ENCODE peak calls at places on chromosomes 4 and X, in nine cellular contexts. U is adrenal gland, Z is right lobe of liver, K is HepG2, O is stomach, I is HCT116, B is sigmoid colon, V is lower leg skin, F is prostate gland. D is an unnamed sample.

GRCh38 chr4:2068566-2068965 is 9.4 kb downstream of the NAT8L start:
- DNase-seq in U (no peak), Z (peak), K (no peak), O (no peak), I (no peak), B (peak), V (no peak), F (no peak), D (no peak)

GRCh38 chrX:115689931-115690330 is 129.0 kb downstream of the PLS3 start:
- DNase-seq in U (no peak), Z (no peak), K (no peak), O (no peak), I (no peak), B (no peak), V (no peak), F (no peak), D (no peak)

GRCh38 chr4:14184265-14184664 is 556.7 kb upstream of the BOD1L1 start:
- DNase-seq in U (peak), Z (no peak), K (no peak), O (no peak), I (no peak), B (peak), V (no peak), F (no peak), D (no peak)

GRCh38 chr4:7462509-7462971 is 27.8 kb upstream of the PSAPL1 start:
- DNase-seq in U (no peak), Z (no peak), K (peak), O (peak), I (peak), B (no peak), V (no peak), F (peak), D (peak)

GRCh38 chr4:110632506-110633357 is 9.9 kb upstream of the PITX2 start:
- DNase-seq in U (no peak), Z (no peak), K (no peak), O (no peak), I (no peak), B (no peak), V (no peak), F (no peak), D (no peak)

GRCh38 chr4:118865091-118865708 is 23.5 kb upstream of the SYNPO2 start:
- DNase-seq in U (peak), Z (no peak), K (peak), O (peak), I (peak), B (no peak), V (peak), F (peak), D (no peak)

GRCh38 chrX:141341743-141342142 is 99.4 kb upstream of the SPANXC start:
- DNase-seq in U (no peak), Z (no peak), K (no peak), O (no peak), I (no peak), B (no peak), V (no peak), F (no peak), D (no peak)

GRCh38 chrX:17830211-17830610 is 30.9 kb downstream of the RAI2 start:
- DNase-seq in U (no peak), Z (no peak), K (no peak), O (no peak), I (no peak), B (no peak), V (no peak), F (no peak), D (no peak)

GRCh38 chrX:97597954-97598353 is 714.2 kb downstream of the RPA4 start:
- DNase-seq in U (no peak), Z (no peak), K (no peak), O (no peak), I (no peak), B (no peak), V (no peak), F (no peak), D (no peak)

DNA sequence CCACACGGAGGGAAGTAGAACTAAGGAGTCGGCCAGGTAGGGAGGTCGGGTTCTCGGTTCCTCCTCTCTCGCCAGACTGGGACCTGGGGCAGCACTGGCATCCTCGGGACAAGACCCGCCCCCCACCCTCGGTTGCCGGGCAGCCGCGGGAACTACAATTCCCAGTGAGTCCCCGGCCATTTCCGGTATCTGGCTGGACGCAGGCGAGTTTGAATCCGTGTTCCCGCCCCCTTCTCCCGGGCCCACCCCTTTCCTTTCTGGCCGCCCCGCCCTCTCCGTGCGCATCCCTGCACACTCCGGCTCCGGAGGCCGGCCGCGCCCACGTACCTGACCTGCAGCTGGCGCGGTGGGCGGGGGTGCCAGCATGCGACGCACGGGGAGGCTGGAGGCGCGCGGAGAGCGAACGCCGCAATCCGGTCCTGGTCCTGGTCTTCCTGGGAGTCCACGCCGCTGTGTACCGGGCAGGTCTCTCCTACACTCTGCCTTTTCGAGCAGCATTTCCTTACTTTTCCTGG is 10.2 kb upstream of the DLG3 start:
- DNase-seq in U (peak), Z (peak), K (peak), O (peak), I (peak), B (peak), V (peak), F (peak), D (peak)
- TF ChIP-seq POLR2A in U (no peak), Z (no peak), K (peak), O (no peak), I (no peak), B (no peak), V (no peak), F (no peak), D (peak)

GRCh38 chr4:128311659-128312392 is 24.2 kb upstream of the PGRMC2 start:
- DNase-seq in U (no peak), Z (no peak), K (no peak), O (peak), I (no peak), B (no peak), V (no peak), F (peak), D (no peak)
- TF ChIP-seq POLR2A in U (no peak), Z (no peak), K (no peak), O (no peak), I (no peak), B (no peak), V (no peak), F (no peak), D (no peak)

GRCh38 chr4:184733654-184734524 is at the start of gene CENPU:
- DNase-seq in U (peak), Z (peak), K (peak), O (peak), I (peak), B (peak), V (peak), F (peak), D (peak)
- TF ChIP-seq POLR2A in U (peak), Z (peak), K (peak), O (no peak), I (no peak), B (no peak), V (no peak), F (peak), D (peak)

GRCh38 chr4:54091637-54092404 is 8.1 kb upstream of the GSX2 start:
- DNase-seq in U (peak), Z (peak), K (peak), O (peak), I (no peak), B (peak), V (peak), F (peak), D (peak)
- TF ChIP-seq POLR2A in U (no peak), Z (peak), K (no peak), O (no peak), I (no peak), B (no peak), V (no peak), F (no peak), D (peak)

GRCh38 chr4:139084425-139085093 is 69.0 kb downstream of the NOCT start:
- DNase-seq in U (no peak), Z (no peak), K (peak), O (no peak), I (no peak), B (no peak), V (no peak), F (no peak), D (peak)
- TF ChIP-seq POLR2A in U (peak), Z (peak), K (peak), O (no peak), I (no peak), B (no peak), V (no peak), F (no peak), D (no peak)

DNA sequence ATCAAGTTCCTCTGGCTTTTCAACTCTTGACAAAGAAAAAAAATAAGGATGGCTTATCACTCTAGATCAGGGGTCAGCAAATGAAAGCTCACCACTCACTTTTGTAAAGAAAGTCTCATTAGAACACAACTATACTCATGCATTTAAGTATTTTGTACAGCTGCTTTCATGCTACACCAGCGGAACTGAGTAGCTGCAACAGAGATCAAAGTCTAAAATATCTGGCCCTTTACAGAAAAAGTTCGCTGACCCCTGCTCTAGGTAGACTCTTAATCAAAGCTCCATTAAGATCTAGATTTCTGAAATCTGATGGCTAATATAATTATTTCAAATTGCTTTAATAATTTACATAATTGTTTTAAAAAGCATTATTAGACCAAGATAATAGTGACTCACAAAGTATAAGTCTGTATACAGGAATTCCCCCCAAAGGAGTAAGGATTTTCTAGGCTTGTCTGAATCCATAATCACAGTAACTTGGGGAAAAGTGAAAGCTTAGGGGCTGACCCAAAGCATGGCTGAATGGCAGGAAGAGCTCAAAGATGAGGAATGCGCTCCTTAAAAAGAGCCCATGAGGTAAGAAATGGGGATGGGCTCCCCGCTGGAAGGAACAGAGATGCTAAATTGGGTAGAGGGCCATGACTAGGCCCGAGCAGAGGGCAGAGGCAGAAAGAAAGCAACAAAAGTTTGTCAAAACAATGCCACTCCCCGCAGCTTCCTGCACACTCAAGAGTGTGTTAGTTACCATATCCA is 140.3 kb downstream of the SH3KBP1 start:
- DNase-seq in U (no peak), Z (no peak), K (peak), O (no peak), I (no peak), B (no peak), V (no peak), F (no peak), D (no peak)
- TF ChIP-seq POLR2A in U (no peak), Z (no peak), K (no peak), O (no peak), I (no peak), B (no peak), V (no peak), F (no peak), D (no peak)

DNA sequence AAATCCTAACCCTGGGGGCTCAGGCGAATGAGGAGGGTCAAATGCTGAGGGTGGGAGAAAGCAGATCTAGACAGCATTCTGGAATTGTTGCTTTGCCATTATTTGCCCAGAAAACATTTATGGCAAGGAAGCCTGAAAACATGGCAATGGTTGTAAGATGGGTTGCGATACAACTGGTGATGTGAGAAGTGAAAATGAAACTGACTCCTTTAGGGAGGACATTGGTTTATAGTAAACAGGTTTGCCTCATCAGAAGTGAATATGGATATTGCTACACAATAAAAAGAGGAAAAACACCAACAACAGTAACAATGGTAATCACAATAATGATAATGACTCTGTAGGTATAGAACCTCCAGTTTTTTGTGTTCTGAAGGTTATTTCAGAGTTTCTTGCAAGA is 107.0 kb upstream of the TBC1D9 start:
- DNase-seq in U (no peak), Z (no peak), K (no peak), O (no peak), I (no peak), B (no peak), V (no peak), F (no peak), D (no peak)
- TF ChIP-seq POLR2A in U (no peak), Z (no peak), K (no peak), O (no peak), I (no peak), B (no peak), V (no peak), F (no peak), D (no peak)

DNA sequence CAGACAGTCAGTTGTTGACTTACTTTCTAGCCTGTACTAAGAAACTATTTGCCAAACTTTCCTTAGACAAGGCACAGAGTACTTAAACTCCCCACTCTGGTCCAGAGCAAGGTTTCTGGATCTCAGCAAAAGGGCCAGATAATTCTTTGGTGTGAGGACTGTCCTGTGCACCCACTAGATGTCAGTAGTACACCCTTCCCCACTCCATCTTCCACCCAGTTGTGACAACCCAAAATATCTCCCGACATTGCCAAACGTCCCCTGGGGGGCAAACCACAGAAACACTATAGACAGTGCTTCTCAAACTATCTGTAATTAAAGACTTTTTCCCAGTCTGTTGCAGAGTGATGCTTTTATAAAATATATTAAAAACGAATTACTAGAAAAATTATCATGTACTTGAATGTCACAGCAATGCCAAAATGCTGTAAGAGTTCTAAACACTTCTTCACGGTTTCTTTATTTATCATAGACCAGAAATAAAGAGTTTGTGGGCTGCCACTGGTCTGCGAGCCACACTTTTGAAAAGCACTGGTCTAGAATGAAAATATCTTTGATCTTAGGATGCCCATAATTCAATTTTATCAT is 203.5 kb downstream of the PRDM5 start:
- DNase-seq in U (no peak), Z (no peak), K (peak), O (no peak), I (peak), B (no peak), V (no peak), F (no peak), D (no peak)
- TF ChIP-seq POLR2A in U (no peak), Z (no peak), K (no peak), O (no peak), I (no peak), B (no peak), V (no peak), F (no peak), D (no peak)

DNA sequence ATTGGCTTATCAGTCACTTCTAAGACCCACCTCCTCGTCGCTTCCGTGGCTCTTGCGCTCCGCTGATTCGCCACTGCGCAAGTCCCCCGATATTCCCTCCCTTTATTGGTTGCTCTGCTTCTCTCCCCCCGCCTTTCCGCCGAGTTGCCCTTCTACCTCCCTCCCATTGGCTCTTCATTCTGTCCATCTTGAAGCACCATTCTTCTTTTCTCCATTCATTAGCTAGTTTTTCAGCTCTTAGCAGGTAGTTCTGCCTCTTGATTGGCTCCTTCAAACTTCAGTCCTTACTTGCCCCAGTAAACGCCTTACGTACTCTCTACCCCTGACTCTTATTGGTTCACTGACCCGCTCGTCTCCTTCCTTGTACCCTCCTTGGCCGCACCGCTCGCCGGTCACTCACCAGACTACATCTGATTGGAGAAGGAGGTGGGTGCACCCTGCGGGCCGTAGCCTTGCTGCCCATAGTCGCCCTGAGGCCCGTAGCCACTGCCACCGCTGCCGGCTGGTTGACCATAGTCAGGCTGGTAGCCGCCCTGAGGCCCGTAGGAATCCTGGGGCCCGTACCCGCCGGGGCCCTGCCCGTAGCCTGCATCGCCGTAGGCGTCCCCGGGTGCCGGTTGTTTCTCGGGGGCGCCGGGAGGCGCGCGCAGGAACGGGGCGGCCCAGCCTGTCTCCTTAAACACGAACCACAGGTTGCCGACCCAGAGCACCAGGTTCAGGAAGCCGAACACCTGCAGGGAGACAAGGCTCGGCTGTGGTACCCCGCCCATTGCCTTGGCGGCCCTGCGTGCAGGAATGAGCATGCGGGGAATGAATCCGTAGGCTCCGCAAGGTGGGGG is 5.1 kb upstream of the PRICKLE3 start:
- DNase-seq in U (peak), Z (peak), K (peak), O (peak), I (peak), B (peak), V (peak), F (peak), D (peak)
- TF ChIP-seq POLR2A in U (peak), Z (peak), K (peak), O (peak), I (peak), B (peak), V (no peak), F (peak), D (peak)

D was measured in H54.